ENCODE peak calls at places on chromosome 6, in five cellular contexts. J is GM12864, I is GM23248, E is MM.1S, T is retinal pigment epithelial cell. V is an unnamed sample.

GRCh38 chr6:78611886-78612480 is 255.4 kb upstream of the IRAK1BP1 start:
- DNase-seq in J (no peak), I (peak), E (peak), T (no peak), V (peak)

GRCh38 chr6:168968228-168968627 is 285.4 kb downstream of the THBS2 start:
- DNase-seq in J (peak), I (peak), E (peak), T (peak), V (peak)

GRCh38 chr6:137342607-137343186 is 123.5 kb upstream of the IFNGR1 start:
- DNase-seq in J (no peak), I (no peak), E (peak), T (no peak), V (no peak)

GRCh38 chr6:96537726-96538125 is 16.1 kb downstream of the UFL1 start:
- DNase-seq in J (no peak), I (no peak), E (no peak), T (no peak), V (no peak)

GRCh38 chr6:32116674-32117073 is 7.5 kb upstream of the TNXB start:
- DNase-seq in J (no peak), I (peak), E (no peak), T (no peak), V (no peak)

GRCh38 chr6:117504478-117505144 is 22.1 kb downstream of the DCBLD1 start:
- DNase-seq in J (no peak), I (no peak), E (no peak), T (no peak), V (no peak)

GRCh38 chr6:107509506-107509905 is 19.6 kb downstream of the SOBP start:
- DNase-seq in J (no peak), I (no peak), E (no peak), T (peak), V (no peak)

GRCh38 chr6:6614096-6614964 is 25.8 kb downstream of the LY86 start:
- DNase-seq in J (no peak), I (peak), E (no peak), T (no peak), V (no peak)

GRCh38 chr6:148745926-148746325 is 904 bp upstream of the UST start:
- DNase-seq in J (no peak), I (peak), E (no peak), T (no peak), V (no peak)

GRCh38 chr6:111824608-111825337 is 48.5 kb downstream of the FYN start:
- DNase-seq in J (no peak), I (no peak), E (peak), T (no peak), V (no peak)

GRCh38 chr6:138618168-138618567 is 118.9 kb upstream of the NHSL1 start:
- DNase-seq in J (no peak), I (no peak), E (no peak), T (no peak), V (no peak)

GRCh38 chr6:123009101-123009500 is 13.1 kb downstream of the CLVS2 start:
- DNase-seq in J (no peak), I (no peak), E (no peak), T (no peak), V (no peak)

GRCh38 chr6:81751388-81752083 is 945 bp downstream of the TENT5A start:
- DNase-seq in J (no peak), I (peak), E (no peak), T (no peak), V (no peak)

GRCh38 chr6:135183532-135184440 is 2.7 kb downstream of the MYB start:
- DNase-seq in J (peak), I (peak), E (peak), T (no peak), V (peak)

GRCh38 chr6:108948252-108948651 is 100.0 kb downstream of the ARMC2 start:
- DNase-seq in J (no peak), I (peak), E (no peak), T (no peak), V (no peak)

GRCh38 chr6:1917628-1918371 is 308.1 kb downstream of the FOXC1 start:
- DNase-seq in J (no peak), I (peak), E (no peak), T (peak), V (no peak)

GRCh38 chr6:93624408-93624807 is 205.0 kb upstream of the EPHA7 start:
- DNase-seq in J (no peak), I (no peak), E (no peak), T (no peak), V (no peak)

GRCh38 chr6:36755435-36756348 is 58.1 kb downstream of the RAB44 start:
- DNase-seq in J (peak), I (peak), E (peak), T (no peak), V (peak)

GRCh38 chr6:49790340-49790739 is 3.3 kb upstream of the PGK2 start:
- DNase-seq in J (no peak), I (no peak), E (no peak), T (no peak), V (no peak)

GRCh38 chr6:53359088-53359842 is 10.5 kb upstream of the ELOVL5 start:
- DNase-seq in J (no peak), I (peak), E (peak), T (peak), V (peak)

GRCh38 chr6:152948150-152948768 is 34.6 kb downstream of the FBXO5 start:
- DNase-seq in J (no peak), I (peak), E (peak), T (no peak), V (peak)

GRCh38 chr6:54697423-54697822 is 149.1 kb upstream of the FAM83B start:
- DNase-seq in J (no peak), I (peak), E (peak), T (no peak), V (no peak)

GRCh38 chr6:42387336-42387735 is 64.4 kb downstream of the TRERF1 start:
- DNase-seq in J (no peak), I (no peak), E (no peak), T (no peak), V (peak)

GRCh38 chr6:48664850-48665249 is 553.9 kb upstream of the PTCHD4 start:
- DNase-seq in J (no peak), I (no peak), E (no peak), T (no peak), V (no peak)

GRCh38 chr6:130467595-130467994 is 101.8 kb downstream of the TMEM200A start:
- DNase-seq in J (no peak), I (no peak), E (no peak), T (no peak), V (no peak)

GRCh38 chr6:152750694-152751093 is at the start of gene VIP:
- DNase-seq in J (no peak), I (peak), E (peak), T (no peak), V (peak)

GRCh38 chr6:37099442-37099841 is 70.5 kb upstream of the PIM1 start:
- DNase-seq in J (no peak), I (peak), E (no peak), T (no peak), V (no peak)

GRCh38 chr6:168134399-168135201 is 55.6 kb upstream of the FRMD1 start:
- DNase-seq in J (no peak), I (no peak), E (no peak), T (no peak), V (no peak)

GRCh38 chr6:45487645-45488044 is 109.9 kb upstream of the SUPT3H start:
- DNase-seq in J (no peak), I (no peak), E (peak), T (no peak), V (no peak)

GRCh38 chr6:84842526-84843161 is 78.2 kb upstream of the TBX18 start:
- DNase-seq in J (no peak), I (peak), E (no peak), T (no peak), V (no peak)

GRCh38 chr6:146544783-146545182 is 1.1 kb downstream of the RAB32 start:
- DNase-seq in J (no peak), I (peak), E (no peak), T (no peak), V (no peak)

GRCh38 chr6:146545608-146546007 is 2.0 kb downstream of the RAB32 start:
- DNase-seq in J (no peak), I (peak), E (no peak), T (peak), V (no peak)

GRCh38 chr6:146543940-146544661 is 468 bp downstream of the RAB32 start:
- DNase-seq in J (no peak), I (peak), E (no peak), T (no peak), V (no peak)

GRCh38 chr6:146543211-146543939 is at the start of gene RAB32:
- DNase-seq in J (no peak), I (peak), E (peak), T (peak), V (no peak)

DNA sequence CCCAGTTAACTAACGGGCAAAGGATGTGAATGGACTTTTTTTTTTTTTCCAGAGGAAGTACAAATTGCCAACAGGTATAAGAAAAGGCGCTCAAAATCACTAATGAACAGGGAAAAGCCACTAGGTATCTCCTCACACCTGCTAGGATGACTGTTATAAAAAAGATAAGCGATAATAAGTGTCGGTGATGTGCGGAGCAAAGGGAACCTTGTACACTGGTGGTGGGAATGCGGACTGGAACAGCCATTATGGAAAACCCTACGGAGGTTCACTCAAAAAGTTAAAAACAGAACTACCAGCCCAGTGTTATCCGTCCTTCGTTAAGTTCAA is 787 bp upstream of the RAB32 start:
- DNase-seq in J (no peak), I (peak), E (no peak), T (no peak), V (no peak)
- H3K4me3 ChIP-seq in J (no peak), I (peak), E (peak), T (peak), V (no peak)

DNA sequence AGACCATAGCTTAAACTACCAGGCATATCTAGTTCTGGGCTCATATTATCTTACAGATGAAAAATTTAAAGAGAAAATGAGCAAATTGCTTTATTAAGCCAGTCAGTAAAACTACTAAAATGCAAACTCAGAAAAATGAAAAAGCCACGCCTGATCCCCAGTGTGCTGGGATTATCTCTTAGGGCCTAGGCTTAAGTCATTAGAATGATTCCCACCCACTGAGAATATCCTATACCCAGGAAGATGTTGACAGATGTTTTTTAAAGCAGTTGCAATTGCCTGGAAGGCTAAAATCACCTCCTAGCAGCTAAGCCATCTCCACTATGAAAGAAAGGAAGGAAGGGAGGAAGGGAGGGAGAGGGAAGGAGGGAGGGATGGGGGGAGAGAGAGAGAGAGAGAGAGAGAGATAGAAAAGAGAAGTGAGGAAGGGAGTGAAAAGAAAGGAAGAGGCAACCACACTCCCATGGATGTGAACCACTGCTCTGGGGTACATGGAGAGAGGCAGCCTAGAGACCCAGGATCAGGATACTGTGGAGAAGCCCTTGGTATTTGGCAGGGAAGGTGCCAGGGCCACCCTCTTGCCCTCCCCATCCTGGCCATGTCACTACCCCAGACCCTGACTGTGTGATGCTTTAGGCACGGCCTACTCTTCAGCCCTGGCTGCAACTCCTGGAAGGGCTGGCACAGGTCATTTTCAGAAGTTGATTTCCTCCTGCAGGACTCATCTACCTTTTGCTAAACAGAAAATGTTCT is 21.9 kb downstream of the NEDD9 start:
- DNase-seq in J (no peak), I (no peak), E (no peak), T (no peak), V (no peak)
- H3K4me3 ChIP-seq in J (no peak), I (no peak), E (no peak), T (no peak), V (no peak)

GRCh38 chr6:90273863-90274262 is 22.8 kb downstream of the BACH2 start:
- DNase-seq in J (no peak), I (no peak), E (no peak), T (no peak), V (no peak)
- H3K4me3 ChIP-seq in J (no peak), I (no peak), E (no peak), T (no peak), V (peak)

GRCh38 chr6:11393713-11394627 is 143.6 kb upstream of the TMEM170B start:
- DNase-seq in J (no peak), I (peak), E (no peak), T (no peak), V (no peak)
- H3K4me3 ChIP-seq in J (no peak), I (no peak), E (no peak), T (no peak), V (no peak)

GRCh38 chr6:145733770-145734169 is 1.6 kb downstream of the EPM2A start:
- DNase-seq in J (no peak), I (peak), E (no peak), T (no peak), V (no peak)
- H3K4me3 ChIP-seq in J (no peak), I (peak), E (no peak), T (peak), V (peak)

GRCh38 chr6:89281779-89282246 is 33.3 kb downstream of the GABRR2 start:
- DNase-seq in J (peak), I (peak), E (no peak), T (no peak), V (peak)
- H3K4me3 ChIP-seq in J (no peak), I (no peak), E (no peak), T (no peak), V (no peak)

V was measured in Jurkat, Clone E6-1.